ENCODE peak calls at places on chromosomes 6 and 20, in five cellular contexts. A is NT2/D1, X is small intestine, E is SJCRH30, V is fibroblast of lung. Q is an unnamed sample.

GRCh38 chr20:20003088-20003954 is 13.8 kb upstream of the NAA20 start:
- DNase-seq in A (no peak), X (no peak), E (peak; percentile 70), V (peak; percentile 15), Q (peak; percentile 83)

GRCh38 chr6:7058250-7058923 is 49.4 kb upstream of the RREB1 start:
- DNase-seq in A (no peak), X (peak; percentile 96), E (peak; percentile 42), V (peak; percentile 99), Q (no peak)

GRCh38 chr20:2889209-2889608 is 15.9 kb downstream of the PTPRA start:
- DNase-seq in A (no peak), X (no peak), E (no peak), V (no peak), Q (no peak)

GRCh38 chr6:116881236-116881635 is 4.2 kb downstream of the RFX6 start:
- DNase-seq in A (no peak), X (no peak), E (peak; percentile 10), V (no peak), Q (no peak)

GRCh38 chr6:97095466-97095865 is 170.9 kb downstream of the KLHL32 start:
- DNase-seq in A (no peak), X (no peak), E (no peak), V (no peak), Q (no peak)

GRCh38 chr20:12177657-12178293 is 260.1 kb downstream of the BTBD3 start:
- DNase-seq in A (no peak), X (peak; percentile 23), E (no peak), V (no peak), Q (no peak)

GRCh38 chr6:142833054-142833453 is 111.9 kb downstream of the HIVEP2 start:
- DNase-seq in A (no peak), X (no peak), E (no peak), V (peak; percentile 96), Q (no peak)

GRCh38 chr20:48604426-48604825 is 223.4 kb downstream of the PREX1 start:
- DNase-seq in A (no peak), X (no peak), E (no peak), V (no peak), Q (no peak)

GRCh38 chr6:99425647-99426453 is 742 bp upstream of the PNISR start:
- DNase-seq in A (peak; percentile 93), X (peak; percentile 92), E (peak; percentile 96), V (peak; percentile 89), Q (peak; percentile 80)

GRCh38 chr6:124882580-124883393 is 79.5 kb upstream of the RNF217 start:
- DNase-seq in A (no peak), X (no peak), E (no peak), V (peak; percentile 37), Q (no peak)

GRCh38 chr6:32837651-32838113 is 857 bp downstream of the TAP2 start:
- DNase-seq in A (no peak), X (peak; percentile 31), E (no peak), V (peak; percentile 42), Q (no peak)

GRCh38 chr20:16035576-16035975 is 537.7 kb downstream of the KIF16B start:
- DNase-seq in A (no peak), X (no peak), E (peak; percentile 17), V (no peak), Q (no peak)

GRCh38 chr20:52152921-52153320 is 38.7 kb downstream of the ZFP64 start:
- DNase-seq in A (no peak), X (no peak), E (no peak), V (no peak), Q (no peak)

GRCh38 chr20:59781236-59781635 is 152.2 kb downstream of the SYCP2 start:
- DNase-seq in A (no peak), X (no peak), E (no peak), V (no peak), Q (no peak)

GRCh38 chr6:158498362-158498761 is 61.5 kb upstream of the TMEM181 start:
- DNase-seq in A (no peak), X (no peak), E (no peak), V (no peak), Q (no peak)

GRCh38 chr6:104784884-104785283 is 74.8 kb downstream of the HACE1 start:
- DNase-seq in A (no peak), X (no peak), E (no peak), V (peak; percentile 11), Q (no peak)

GRCh38 chr20:59604770-59605665 is 678 bp downstream of the PHACTR3 start:
- DNase-seq in A (no peak), X (no peak), E (no peak), V (no peak), Q (no peak)

GRCh38 chr6:47651505-47651944 is 46.9 kb upstream of the ADGRF4 start:
- DNase-seq in A (no peak), X (no peak), E (no peak), V (peak; percentile 83), Q (no peak)

GRCh38 chr6:87807423-87807978 is 105.5 kb upstream of the AKIRIN2 start:
- DNase-seq in A (no peak), X (no peak), E (no peak), V (no peak), Q (no peak)

GRCh38 chr20:64224344-64225165 is 31.0 kb upstream of the PCMTD2 start:
- DNase-seq in A (no peak), X (no peak), E (peak; percentile 95), V (peak; percentile 98), Q (no peak)

GRCh38 chr6:31168606-31169005 is 1.9 kb downstream of the POU5F1 start:
- DNase-seq in A (no peak), X (no peak), E (no peak), V (no peak), Q (no peak)

GRCh38 chr6:151576658-151577057 is 82.8 kb downstream of the CCDC170 start:
- DNase-seq in A (no peak), X (no peak), E (no peak), V (peak; percentile 20), Q (no peak)

GRCh38 chr20:4862661-4863060 is 138.6 kb downstream of the SLC23A2 start:
- DNase-seq in A (no peak), X (no peak), E (no peak), V (no peak), Q (no peak)
- H3K36me3 ChIP-seq in A (peaks cover 30% of the 10 kb centered on the region), X (peaks cover 6% of the 10 kb centered on the region), E (peaks cover 14% of the 10 kb centered on the region), V (peaks cover 5% of the 10 kb centered on the region), Q (no peaks in the 10 kb centered on the region)

GRCh38 chr20:4811661-4812181 is 90.0 kb downstream of the PRND start:
- DNase-seq in A (no peak), X (peak; percentile 51), E (no peak), V (no peak), Q (no peak)

GRCh38 chr20:4811257-4811656 is 89.5 kb downstream of the PRND start:
- DNase-seq in A (no peak), X (no peak), E (no peak), V (no peak), Q (no peak)

GRCh38 chr20:4812641-4813075 is 90.9 kb downstream of the PRND start:
- DNase-seq in A (no peak), X (no peak), E (no peak), V (no peak), Q (no peak)

GRCh38 chr20:4813076-4813838 is 91.5 kb downstream of the PRND start:
- DNase-seq in A (no peak), X (no peak), E (no peak), V (no peak), Q (no peak)

DNA sequence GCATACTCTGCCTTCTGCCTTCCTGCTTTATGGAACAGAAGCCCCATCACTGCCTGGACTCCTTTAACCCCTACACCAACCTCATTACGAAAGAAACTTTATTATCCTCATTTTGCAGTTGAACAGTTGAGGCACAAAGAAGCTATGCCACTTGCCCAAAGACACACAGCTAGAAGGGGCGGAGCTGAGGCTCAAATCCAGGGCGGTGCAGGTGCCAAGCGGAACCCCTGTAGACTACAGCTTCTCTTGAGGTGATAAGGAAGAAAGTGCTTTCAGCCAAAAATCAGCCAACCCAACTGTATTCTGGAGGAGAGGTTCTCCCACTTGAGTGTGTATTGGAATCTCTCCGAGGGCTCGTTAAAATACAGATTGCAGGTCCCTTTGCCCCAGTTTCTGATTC is 90.5 kb downstream of the PRND start:
- DNase-seq in A (no peak), X (no peak), E (no peak), V (no peak), Q (no peak)
- H3K4me3 ChIP-seq in A (no peak overlapping the region), X (no peak overlapping the region), E (no peak overlapping the region), V (no peak overlapping the region), Q (no peak overlapping the region)

GRCh38 chr20:47272893-47273590 is 83.5 kb downstream of the ZMYND8 start:
- DNase-seq in A (peak; percentile 48), X (peak; percentile 74), E (peak; percentile 90), V (peak; percentile 69), Q (no peak)

GRCh38 chr20:47275548-47275947 is 81.0 kb downstream of the ZMYND8 start:
- DNase-seq in A (no peak), X (no peak), E (no peak), V (no peak), Q (no peak)

GRCh38 chr20:47276251-47276650 is 80.2 kb downstream of the ZMYND8 start:
- DNase-seq in A (no peak), X (no peak), E (no peak), V (no peak), Q (peak; percentile 26)

GRCh38 chr20:47273591-47274235 is 82.8 kb downstream of the ZMYND8 start:
- DNase-seq in A (no peak), X (no peak), E (no peak), V (peak; percentile 84), Q (no peak)

DNA sequence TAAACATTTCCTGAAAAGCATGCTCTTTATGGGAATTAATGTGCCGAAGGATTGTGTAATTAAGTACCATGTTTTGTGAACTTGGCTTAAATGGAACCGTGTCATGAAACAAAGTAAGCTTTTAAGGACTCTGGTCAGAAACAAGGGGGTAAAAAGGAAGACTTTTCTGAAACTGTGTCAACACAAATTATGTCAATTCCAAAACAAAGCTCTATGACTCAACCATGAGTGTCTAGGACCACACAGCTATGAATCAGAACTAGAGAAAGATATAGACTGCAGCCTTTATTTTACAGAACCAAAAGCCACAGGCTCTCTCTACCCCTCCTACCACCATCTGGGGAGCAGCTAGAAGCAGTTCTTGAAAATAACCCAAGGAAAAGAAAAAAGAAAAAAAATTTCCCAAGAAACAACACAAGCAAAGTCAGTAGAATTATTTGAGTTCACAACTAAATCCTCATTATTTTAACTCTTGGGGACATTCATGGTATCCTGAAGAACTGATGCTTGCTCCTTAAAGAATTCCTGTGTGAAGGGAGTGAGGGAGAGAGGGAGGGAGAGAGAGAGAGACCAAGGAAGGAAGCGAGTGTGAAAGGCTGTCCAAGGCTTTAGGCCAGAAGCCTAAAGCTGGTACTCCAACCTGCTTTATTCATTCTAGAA is 81.9 kb downstream of the ZMYND8 start:
- DNase-seq in A (no peak), X (no peak), E (peak; percentile 59), V (peak; percentile 97), Q (no peak)
- H3K36me3 ChIP-seq in A (peaks cover 67% of the 10 kb centered on the region), X (no peaks in the 10 kb centered on the region), E (peaks cover 54% of the 10 kb centered on the region), V (peaks cover 8% of the 10 kb centered on the region), Q (no peaks in the 10 kb centered on the region)

GRCh38 chr6:165849539-165850430 is 186.7 kb upstream of the PDE10A start:
- DNase-seq in A (no peak), X (no peak), E (no peak), V (no peak), Q (peak; percentile 50)

GRCh38 chr6:165850434-165851019 is 187.5 kb upstream of the PDE10A start:
- DNase-seq in A (no peak), X (peak; percentile 66), E (peak; percentile 77), V (peak; percentile 32), Q (peak; percentile 71)

GRCh38 chr6:165854061-165854862 is 191.2 kb upstream of the PDE10A start:
- DNase-seq in A (no peak), X (no peak), E (no peak), V (no peak), Q (no peak)

GRCh38 chr6:165854863-165855593 is 192.0 kb upstream of the PDE10A start:
- DNase-seq in A (no peak), X (no peak), E (no peak), V (no peak), Q (no peak)

GRCh38 chr6:165852676-165853075 is 189.6 kb upstream of the PDE10A start:
- DNase-seq in A (no peak), X (no peak), E (no peak), V (no peak), Q (no peak)
- H3K4me3 ChIP-seq in A (no peak overlapping the region), X (no peak overlapping the region), E (no peak overlapping the region), V (no peak overlapping the region), Q (no peak overlapping the region)

Q was measured in uterus.